ENCODE peak calls at places on chromosomes 4 and X, in eight cellular contexts. One of them, this sample, is unnamed.

GRCh38 chr4:123298798-123299197 is 97.8 kb upstream of the SPRY1 start:
- DNase-seq in H4: no peak
- DNase-seq in T follicular helper cell: no peak
- DNase-seq in head of caudate nucleus: no peak
- DNase-seq in SW 1271: no peak
- DNase-seq in mesendoderm: no peak
- DNase-seq in EH: peak
- DNase-seq in stomach: no peak
- DNase-seq in this sample: no peak

GRCh38 chrX:114462266-114462665 is 121.6 kb upstream of the HTR2C start:
- DNase-seq in head of caudate nucleus: no peak
- DNase-seq in EH: no peak
- DNase-seq in stomach: no peak
- DNase-seq in SW 1271: no peak
- DNase-seq in T follicular helper cell: no peak
- DNase-seq in H4: no peak
- DNase-seq in mesendoderm: no peak
- DNase-seq in this sample: no peak

GRCh38 chrX:141314441-141314840 is 72.1 kb upstream of the SPANXC start:
- DNase-seq in head of caudate nucleus: no peak
- DNase-seq in stomach: no peak
- DNase-seq in H4: peak
- DNase-seq in mesendoderm: no peak
- DNase-seq in SW 1271: no peak
- DNase-seq in T follicular helper cell: no peak
- DNase-seq in EH: peak
- DNase-seq in this sample: no peak

GRCh38 chr4:2072971-2073807 is 14.1 kb downstream of the NAT8L start:
- DNase-seq in stomach: no peak
- DNase-seq in SW 1271: no peak
- DNase-seq in EH: no peak
- DNase-seq in head of caudate nucleus: no peak
- DNase-seq in mesendoderm: no peak
- DNase-seq in H4: no peak
- DNase-seq in T follicular helper cell: no peak
- DNase-seq in this sample: no peak

GRCh38 chrX:129158505-129158904 is 364.8 kb downstream of the SMARCA1 start:
- DNase-seq in T follicular helper cell: no peak
- DNase-seq in H4: no peak
- DNase-seq in head of caudate nucleus: no peak
- DNase-seq in SW 1271: no peak
- DNase-seq in stomach: no peak
- DNase-seq in EH: no peak
- DNase-seq in mesendoderm: peak
- DNase-seq in this sample: no peak

GRCh38 chr4:138897818-138898226 is 117.8 kb upstream of the NOCT start:
- DNase-seq in T follicular helper cell: no peak
- DNase-seq in EH: peak
- DNase-seq in stomach: no peak
- DNase-seq in mesendoderm: peak
- DNase-seq in SW 1271: no peak
- DNase-seq in head of caudate nucleus: no peak
- DNase-seq in H4: peak
- DNase-seq in this sample: peak

GRCh38 chr4:67037489-67037888 is 507.8 kb downstream of the CENPC start:
- DNase-seq in mesendoderm: no peak
- DNase-seq in SW 1271: no peak
- DNase-seq in EH: no peak
- DNase-seq in T follicular helper cell: no peak
- DNase-seq in head of caudate nucleus: no peak
- DNase-seq in stomach: no peak
- DNase-seq in H4: no peak
- DNase-seq in this sample: no peak

GRCh38 chrX:130887392-130887791 is 15.6 kb downstream of the ENOX2 start:
- DNase-seq in T follicular helper cell: no peak
- DNase-seq in H4: no peak
- DNase-seq in head of caudate nucleus: no peak
- DNase-seq in stomach: no peak
- DNase-seq in SW 1271: no peak
- DNase-seq in mesendoderm: no peak
- DNase-seq in EH: no peak
- DNase-seq in this sample: no peak

GRCh38 chrX:108245462-108245861 is 153.9 kb downstream of the ATG4A start:
- DNase-seq in SW 1271: no peak
- DNase-seq in mesendoderm: peak
- DNase-seq in T follicular helper cell: no peak
- DNase-seq in head of caudate nucleus: no peak
- DNase-seq in stomach: no peak
- DNase-seq in EH: no peak
- DNase-seq in H4: peak
- DNase-seq in this sample: no peak

This sample was measured in ACHN.